ENCODE peak calls at places on chromosome 5, in seven cellular contexts. T is GM04503, Q is fibroblast of mammary gland, G is NCI-H748 treated with DMSO at 0.1 percent for 48 hours, V is EL, P is HS-5, H is NCI-H446. O is an unnamed sample.

GRCh38 chr5:169521366-169521983 is 62.1 kb upstream of the SPDL1 start:
- DNase-seq in Q (peak), P (no peak), T (no peak), H (peak), V (no peak), G (no peak), O (no peak)

GRCh38 chr5:39608024-39608423 is 183.2 kb upstream of the DAB2 start:
- DNase-seq in H (no peak), V (no peak), P (no peak), G (no peak), T (no peak), Q (peak), O (no peak)

GRCh38 chr5:1380011-1380817 is 35.3 kb upstream of the CLPTM1L start:
- DNase-seq in G (peak), H (no peak), T (no peak), P (no peak), Q (peak), V (no peak), O (no peak)

GRCh38 chr5:120091376-120091948 is 372.6 kb upstream of the PRR16 start:
- DNase-seq in G (no peak), P (no peak), T (no peak), Q (no peak), H (no peak), V (no peak), O (no peak)

GRCh38 chr5:14011089-14012004 is 66.9 kb upstream of the DNAH5 start:
- DNase-seq in Q (peak), V (peak), G (peak), T (peak), P (peak), H (peak), O (peak)

GRCh38 chr5:78430816-78431215 is 70.4 kb downstream of the SCAMP1 start:
- DNase-seq in V (no peak), G (no peak), T (no peak), Q (peak), P (no peak), H (no peak), O (no peak)

GRCh38 chr5:43637416-43637815 is 34.4 kb downstream of the NNT start:
- DNase-seq in Q (no peak), G (no peak), P (no peak), V (no peak), T (no peak), H (no peak), O (no peak)

GRCh38 chr5:42894057-42894456 is 82.4 kb upstream of the SELENOP start:
- DNase-seq in H (peak), P (no peak), V (peak), Q (no peak), G (no peak), T (no peak), O (no peak)

GRCh38 chr5:107676702-107677101 is 6.0 kb upstream of the EFNA5 start:
- DNase-seq in Q (no peak), H (no peak), T (no peak), V (no peak), G (no peak), P (no peak), O (no peak)

GRCh38 chr5:81242906-81243436 is 9.8 kb downstream of the CKMT2 start:
- DNase-seq in T (no peak), H (peak), G (no peak), Q (no peak), V (no peak), P (no peak), O (no peak)